ENCODE peak calls at places on chromosomes 6 and 20, in eight cellular contexts. S is stimulated activated CD4-positive, alpha-beta T cell treated with anti-CD3 and anti-CD28 coated beads, Interleukin-12 subunit alpha, Interleukin-12 subunit beta, amount 100 ng/mL, for 4 hours; T is Calu3; X is posterior cingulate gyrus; D is CD8-positive, alpha-beta T cell; Q is esophagus squamous epithelium; Z is LoVo; O is activated naive CD4-positive, alpha-beta T cell. B is an unnamed sample.

GRCh38 chr20:47314647-47315338 is 41.7 kb downstream of the ZMYND8 start:
- DNase-seq in S (no peak), T (no peak), X (no peak), D (no peak), Q (no peak), Z (no peak), O (no peak), B (no peak)

GRCh38 chr20:20755674-20756319 is 43.4 kb upstream of the RALGAPA2 start:
- DNase-seq in S (no peak), T (no peak), X (no peak), D (no peak), Q (no peak), Z (no peak), O (no peak), B (no peak)

GRCh38 chr20:20327756-20328155 is 40.1 kb upstream of the INSM1 start:
- DNase-seq in S (no peak), T (no peak), X (no peak), D (no peak), Q (no peak), Z (no peak), O (no peak), B (no peak)

GRCh38 chr6:78995946-78996345 is 82.1 kb downstream of the PHIP start:
- DNase-seq in S (no peak), T (no peak), X (no peak), D (no peak), Q (no peak), Z (no peak), O (no peak), B (no peak)

GRCh38 chr6:148343383-148343782 is 745 bp downstream of the SASH1 start:
- DNase-seq in S (no peak), T (no peak), X (no peak), D (no peak), Q (no peak), Z (peak), O (no peak), B (no peak)

GRCh38 chr20:58892932-58893224 is 40.4 kb downstream of the GNAS start:
- DNase-seq in S (no peak), T (no peak), X (no peak), D (no peak), Q (no peak), Z (no peak), O (no peak), B (no peak)

GRCh38 chr6:90274481-90275030 is 22.1 kb downstream of the BACH2 start:
- DNase-seq in S (peak), T (no peak), X (no peak), D (peak), Q (peak), Z (no peak), O (peak), B (no peak)

GRCh38 chr6:46134216-46134615 is 4.4 kb downstream of the ENPP4 start:
- DNase-seq in S (no peak), T (no peak), X (no peak), D (no peak), Q (no peak), Z (no peak), O (no peak), B (no peak)

GRCh38 chr20:13941031-13941430 is 49.4 kb downstream of the SEL1L2 start:
- DNase-seq in S (no peak), T (no peak), X (no peak), D (no peak), Q (no peak), Z (no peak), O (no peak), B (no peak)

GRCh38 chr6:163640641-163641040 is 226.1 kb downstream of the QKI start:
- DNase-seq in S (no peak), T (no peak), X (peak), D (no peak), Q (no peak), Z (no peak), O (no peak), B (no peak)

GRCh38 chr6:131183427-131184095 is 48.3 kb downstream of the AKAP7 start:
- DNase-seq in S (no peak), T (no peak), X (no peak), D (no peak), Q (no peak), Z (no peak), O (no peak), B (no peak)

GRCh38 chr20:454951-455350 is 7.4 kb downstream of the TBC1D20 start:
- DNase-seq in S (no peak), T (no peak), X (no peak), D (no peak), Q (no peak), Z (no peak), O (no peak), B (no peak)

GRCh38 chr6:17102258-17102870 is 514 bp downstream of the STMND1 start:
- DNase-seq in S (no peak), T (no peak), X (no peak), D (no peak), Q (no peak), Z (no peak), O (no peak), B (no peak)

GRCh38 chr20:63093966-63094766 is 87.4 kb upstream of the BHLHE23 start:
- DNase-seq in S (no peak), T (no peak), X (peak), D (no peak), Q (no peak), Z (no peak), O (no peak), B (no peak)

GRCh38 chr6:42783876-42784738 is 2.3 kb downstream of the BICRAL start:
- DNase-seq in S (no peak), T (no peak), X (no peak), D (no peak), Q (no peak), Z (no peak), O (no peak), B (no peak)

GRCh38 chr6:14924126-14925024 is 321.5 kb upstream of the JARID2 start:
- DNase-seq in S (no peak), T (no peak), X (no peak), D (no peak), Q (no peak), Z (no peak), O (no peak), B (peak)

GRCh38 chr20:32971703-32972161 is 32.5 kb downstream of the SUN5 start:
- DNase-seq in S (no peak), T (peak), X (no peak), D (no peak), Q (no peak), Z (no peak), O (no peak), B (no peak)

GRCh38 chr6:43628392-43629103 is 516 bp downstream of the GTPBP2 start:
- DNase-seq in S (peak), T (peak), X (no peak), D (peak), Q (no peak), Z (peak), O (peak), B (no peak)

GRCh38 chr6:96836579-96837137 is 619 bp downstream of the GPR63 start:
- DNase-seq in S (no peak), T (no peak), X (no peak), D (no peak), Q (no peak), Z (peak), O (no peak), B (no peak)

GRCh38 chr6:98641929-98642328 is 192.4 kb upstream of the POU3F2 start:
- DNase-seq in S (no peak), T (peak), X (no peak), D (no peak), Q (no peak), Z (no peak), O (no peak), B (no peak)

GRCh38 chr6:115467726-115468125 is 593.0 kb downstream of the FRK start:
- DNase-seq in S (no peak), T (no peak), X (no peak), D (no peak), Q (no peak), Z (no peak), O (no peak), B (no peak)

GRCh38 chr6:121260651-121261102 is 73.6 kb downstream of the TBC1D32 start:
- DNase-seq in S (no peak), T (no peak), X (peak), D (no peak), Q (no peak), Z (no peak), O (no peak), B (no peak)

GRCh38 chr6:79756496-79756895 is 125.4 kb downstream of the SH3BGRL2 start:
- DNase-seq in S (no peak), T (no peak), X (no peak), D (no peak), Q (no peak), Z (no peak), O (no peak), B (no peak)

GRCh38 chr20:59121714-59122376 is 41.8 kb upstream of the ZNF831 start:
- DNase-seq in S (no peak), T (no peak), X (no peak), D (no peak), Q (no peak), Z (no peak), O (no peak), B (no peak)

GRCh38 chr20:20231528-20232298 is 136.2 kb upstream of the INSM1 start:
- DNase-seq in S (no peak), T (no peak), X (no peak), D (no peak), Q (no peak), Z (no peak), O (no peak), B (no peak)

GRCh38 chr6:12367412-12367811 is 77.3 kb downstream of the EDN1 start:
- DNase-seq in S (no peak), T (no peak), X (no peak), D (no peak), Q (no peak), Z (no peak), O (no peak), B (no peak)

GRCh38 chr6:21277601-21278043 is 315.9 kb upstream of the SOX4 start:
- DNase-seq in S (no peak), T (peak), X (no peak), D (no peak), Q (no peak), Z (peak), O (no peak), B (no peak)

GRCh38 chr6:2940010-2940850 is 31.1 kb downstream of the SERPINB6 start:
- DNase-seq in S (peak), T (no peak), X (no peak), D (peak), Q (no peak), Z (no peak), O (peak), B (no peak)

GRCh38 chr6:147154454-147154853 is 49.8 kb upstream of the STXBP5 start:
- DNase-seq in S (no peak), T (no peak), X (no peak), D (no peak), Q (no peak), Z (peak), O (no peak), B (no peak)

GRCh38 chr20:57672164-57672563 is 37.7 kb downstream of the PMEPA1 start:
- DNase-seq in S (no peak), T (no peak), X (no peak), D (no peak), Q (no peak), Z (no peak), O (no peak), B (no peak)

GRCh38 chr6:9139762-9140161 is 704.4 kb upstream of the SLC35B3 start:
- DNase-seq in S (no peak), T (no peak), X (no peak), D (no peak), Q (no peak), Z (no peak), O (no peak), B (peak)

GRCh38 chr6:33813246-33813904 is 9.6 kb upstream of the MLN start:
- DNase-seq in S (no peak), T (no peak), X (peak), D (no peak), Q (no peak), Z (no peak), O (no peak), B (no peak)

GRCh38 chr20:2768632-2769015 is 31.8 kb downstream of the CPXM1 start:
- DNase-seq in S (no peak), T (no peak), X (no peak), D (no peak), Q (no peak), Z (no peak), O (no peak), B (no peak)

GRCh38 chr20:38805502-38805957 is at the start of gene PPP1R16B:
- DNase-seq in S (peak), T (peak), X (peak), D (peak), Q (no peak), Z (no peak), O (peak), B (no peak)

GRCh38 chr6:137112067-137112355 is 61.4 kb downstream of the IL22RA2 start:
- DNase-seq in S (no peak), T (no peak), X (no peak), D (no peak), Q (no peak), Z (no peak), O (no peak), B (no peak)

GRCh38 chr6:168372871-168373270 is 53.3 kb upstream of the DACT2 start:
- DNase-seq in S (no peak), T (no peak), X (peak), D (no peak), Q (no peak), Z (no peak), O (no peak), B (no peak)